ENCODE peak calls at places on chromosomes 5 and 9, in five cellular contexts. I is heart left ventricle, T is adrenal gland, A is neuronal stem cell, W is HCT116. C is an unnamed sample.

GRCh38 chr9:104851521-104851920 is 76.4 kb downstream of the ABCA1 start:
- DNase-seq in A (no peak), T (no peak), I (no peak), W (no peak), C (no peak)

GRCh38 chr5:151493599-151494136 is 46.3 kb downstream of the SLC36A1 start:
- DNase-seq in T (no peak), A (no peak), W (no peak), I (no peak), C (no peak)

GRCh38 chr9:23814243-23814642 is 11.8 kb downstream of the ELAVL2 start:
- DNase-seq in T (no peak), I (no peak), W (no peak), A (no peak), C (no peak)

GRCh38 chr9:5582835-5583195 is 46.1 kb upstream of the RIC1 start:
- DNase-seq in T (no peak), W (no peak), A (no peak), I (no peak), C (no peak)

GRCh38 chr5:33310471-33310870 is 130.3 kb upstream of the TARS1 start:
- DNase-seq in I (no peak), W (no peak), A (no peak), T (no peak), C (peak; percentile 26)

GRCh38 chr9:5263568-5264218 is 32.5 kb downstream of the INSL4 start:
- DNase-seq in A (no peak), T (no peak), I (no peak), W (peak; percentile 12), C (no peak)

GRCh38 chr5:159393854-159394274 is 63.6 kb upstream of the IL12B start:
- DNase-seq in A (no peak), I (no peak), W (no peak), T (no peak), C (no peak)

GRCh38 chr5:14445581-14446290 is 135.9 kb upstream of the OTULINL start:
- DNase-seq in I (peak; percentile 44), W (no peak), A (peak; percentile 83), T (peak; percentile 44), C (peak; percentile 64)

GRCh38 chr5:40995816-40996586 is 75.1 kb downstream of the MROH2B start:
- DNase-seq in A (no peak), W (no peak), I (no peak), T (no peak), C (no peak)

GRCh38 chr9:95037789-95038521 is 279.6 kb downstream of the FANCC start:
- DNase-seq in W (no peak), T (no peak), I (no peak), A (no peak), C (no peak)

GRCh38 chr5:154429341-154429740 is 16.5 kb upstream of the SAP30L start:
- DNase-seq in A (no peak), T (no peak), I (no peak), W (no peak), C (no peak)

GRCh38 chr9:112705773-112706427 is 12.0 kb downstream of the INIP start:
- DNase-seq in A (peak; percentile 18), I (no peak), T (peak; percentile 65), W (no peak), C (no peak)

GRCh38 chr9:90774682-90775081 is 26.9 kb upstream of the SYK start:
- DNase-seq in A (no peak), T (no peak), W (no peak), I (no peak), C (no peak)

GRCh38 chr5:96537386-96537785 is 104.3 kb upstream of the PCSK1 start:
- DNase-seq in I (no peak), A (no peak), W (no peak), T (no peak), C (no peak)

GRCh38 chr9:135944444-135945252 is 16.5 kb downstream of the UBAC1 start:
- DNase-seq in T (no peak), I (no peak), A (no peak), W (no peak), C (no peak)

GRCh38 chr5:154608531-154609011 is 130.5 kb upstream of the HAND1 start:
- DNase-seq in A (no peak), W (no peak), I (no peak), T (no peak), C (no peak)

GRCh38 chr5:109585012-109585599 is 104.6 kb upstream of the MAN2A1 start:
- DNase-seq in W (no peak), T (no peak), A (no peak), I (no peak), C (no peak)

GRCh38 chr5:147803941-147804717 is 21.6 kb upstream of the JAKMIP2 start:
- DNase-seq in T (no peak), W (no peak), A (no peak), I (no peak), C (no peak)

GRCh38 chr5:172421-172820 is 18.9 kb upstream of the LRRC14B start:
- DNase-seq in T (peak; percentile 13), I (no peak), W (no peak), A (no peak), C (no peak)

GRCh38 chr5:149421372-149421685 is 42.2 kb upstream of the IL17B start:
- DNase-seq in I (no peak), W (no peak), T (no peak), A (no peak), C (no peak)

GRCh38 chr9:6793203-6793602 is 35.4 kb downstream of the KDM4C start:
- DNase-seq in A (no peak), W (no peak), I (no peak), T (no peak), C (no peak)

GRCh38 chr9:6794936-6795335 is 37.2 kb downstream of the KDM4C start:
- DNase-seq in A (no peak), W (no peak), T (no peak), I (no peak), C (no peak)
- H3K9me3 ChIP-seq in A (peaks cover 4% of the 10 kb centered on the region), W (no peaks in the 10 kb centered on the region), T (no peaks in the 10 kb centered on the region), I (no peaks in the 10 kb centered on the region), C (no peaks in the 10 kb centered on the region)

GRCh38 chr5:181142054-181142453 is 5.3 kb upstream of the OR2V2 start:
- DNase-seq in W (no peak), T (no peak), A (no peak), I (no peak), C (no peak)
- H3K9me3 ChIP-seq in W (peaks cover 3% of the 10 kb centered on the region), T (no peaks in the 10 kb centered on the region), A (no peaks in the 10 kb centered on the region), I (no peaks in the 10 kb centered on the region), C (peaks cover 7% of the 10 kb centered on the region)

GRCh38 chr9:82346040-82346439 is 357.5 kb downstream of the SPATA31D1 start:
- DNase-seq in A (no peak), T (no peak), I (no peak), W (no peak), C (no peak)
- H3K9me3 ChIP-seq in A (no peaks in the 10 kb centered on the region), T (no peaks in the 10 kb centered on the region), I (peaks cover 11% of the 10 kb centered on the region), W (no peaks in the 10 kb centered on the region), C (no peaks in the 10 kb centered on the region)

DNA sequence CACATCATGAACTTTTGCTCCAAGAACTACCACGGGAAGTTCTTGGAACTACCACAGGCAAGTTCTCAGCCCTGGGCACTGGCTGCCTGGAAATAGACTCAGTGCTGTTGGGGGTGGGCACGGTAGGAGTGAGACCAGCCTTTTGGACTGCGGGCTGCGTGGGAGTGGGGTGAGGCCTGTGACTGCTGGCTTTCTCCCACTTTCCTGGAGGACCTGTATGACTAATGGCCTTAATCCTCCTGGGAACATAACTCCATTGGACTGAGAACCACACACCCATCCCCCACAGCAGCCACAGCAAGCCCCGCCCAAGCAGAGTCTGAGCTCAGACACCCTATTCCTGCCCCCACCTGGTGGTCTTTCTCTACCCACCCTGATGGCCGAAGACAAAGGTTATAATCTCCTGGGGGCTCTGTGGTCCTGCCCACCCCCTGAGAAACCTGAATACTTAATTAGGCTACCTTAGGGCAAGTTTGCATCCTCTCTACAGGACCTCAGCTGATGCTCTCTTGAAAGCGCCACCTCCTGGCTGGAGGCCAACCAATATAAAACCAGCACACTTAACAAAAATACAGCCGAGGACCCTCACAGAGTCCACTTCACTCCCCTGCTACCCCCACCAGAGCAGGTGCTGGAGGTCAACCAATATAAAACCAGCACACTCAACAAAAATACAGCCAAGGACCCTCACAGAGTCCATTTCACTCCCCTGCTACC is 112.6 kb downstream of the CACNA1B start:
- DNase-seq in W (no peak), I (no peak), A (no peak), T (no peak), C (no peak)
- H3K9me3 ChIP-seq in W (no peaks in the 10 kb centered on the region), I (no peaks in the 10 kb centered on the region), A (no peaks in the 10 kb centered on the region), T (no peaks in the 10 kb centered on the region), C (no peaks in the 10 kb centered on the region)

C was measured in SJSA1.